ENCODE peak calls at places on chromosomes 5 and 9, in seven cellular contexts. One of them, this sample, is unnamed.

GRCh38 chr5:35159370-35159742 is 70.9 kb downstream of the PRLR start:
- DNase-seq in BJ: no peak
- DNase-seq in retinal pigment epithelial cell: no peak
- DNase-seq in NB4: no peak
- DNase-seq in GM10248: no peak
- DNase-seq in IMR-90: peak; percentile 6
- DNase-seq in prostate gland: peak; percentile 9
- DNase-seq in this sample: no peak

GRCh38 chr9:113139225-113139829 is 11.5 kb upstream of the SLC31A2 start:
- DNase-seq in IMR-90: no peak
- DNase-seq in BJ: no peak
- DNase-seq in GM10248: no peak
- DNase-seq in prostate gland: no peak
- DNase-seq in NB4: no peak
- DNase-seq in retinal pigment epithelial cell: no peak
- DNase-seq in this sample: no peak

GRCh38 chr5:179120951-179121666 is 60.9 kb downstream of the ZNF354C start:
- DNase-seq in IMR-90: no peak
- DNase-seq in BJ: no peak
- DNase-seq in prostate gland: no peak
- DNase-seq in retinal pigment epithelial cell: no peak
- DNase-seq in NB4: no peak
- DNase-seq in GM10248: no peak
- DNase-seq in this sample: peak; percentile 90

GRCh38 chr5:157603333-157604190 is 28.0 kb upstream of the ADAM19 start:
- DNase-seq in GM10248: no peak
- DNase-seq in NB4: peak; percentile 84
- DNase-seq in retinal pigment epithelial cell: peak; percentile 50
- DNase-seq in BJ: peak; percentile 54
- DNase-seq in IMR-90: peak; percentile 93
- DNase-seq in prostate gland: no peak
- DNase-seq in this sample: no peak

GRCh38 chr9:28365736-28366135 is 792.5 kb upstream of the C9orf72 start:
- DNase-seq in NB4: no peak
- DNase-seq in IMR-90: no peak
- DNase-seq in GM10248: no peak
- DNase-seq in BJ: no peak
- DNase-seq in prostate gland: no peak
- DNase-seq in retinal pigment epithelial cell: no peak
- DNase-seq in this sample: no peak

GRCh38 chr9:94909250-94909894 is 182.9 kb downstream of the AOPEP start:
- DNase-seq in BJ: no peak
- DNase-seq in retinal pigment epithelial cell: no peak
- DNase-seq in NB4: no peak
- DNase-seq in prostate gland: no peak
- DNase-seq in IMR-90: no peak
- DNase-seq in GM10248: no peak
- DNase-seq in this sample: no peak

GRCh38 chr5:127930311-127930710 is 153.3 kb upstream of the SLC12A2 start:
- DNase-seq in BJ: no peak
- DNase-seq in GM10248: no peak
- DNase-seq in prostate gland: no peak
- DNase-seq in NB4: no peak
- DNase-seq in retinal pigment epithelial cell: no peak
- DNase-seq in IMR-90: peak; percentile 56
- DNase-seq in this sample: no peak

GRCh38 chr5:140235776-140236558 is 61.0 kb downstream of the CYSTM1 start:
- DNase-seq in GM10248: no peak
- DNase-seq in IMR-90: no peak
- DNase-seq in BJ: no peak
- DNase-seq in retinal pigment epithelial cell: no peak
- DNase-seq in NB4: peak; percentile 79
- DNase-seq in prostate gland: peak; percentile 31
- DNase-seq in this sample: no peak

GRCh38 chr5:17373406-17374110 is 124.5 kb upstream of the TAF11L2 start:
- DNase-seq in prostate gland: no peak
- DNase-seq in retinal pigment epithelial cell: no peak
- DNase-seq in IMR-90: no peak
- DNase-seq in BJ: no peak
- DNase-seq in NB4: no peak
- DNase-seq in GM10248: no peak
- DNase-seq in this sample: no peak

GRCh38 chr9:81489048-81489447 is 200.3 kb downstream of the TLE1 start:
- DNase-seq in IMR-90: peak; percentile 79
- DNase-seq in prostate gland: no peak
- DNase-seq in GM10248: no peak
- DNase-seq in BJ: no peak
- DNase-seq in NB4: no peak
- DNase-seq in retinal pigment epithelial cell: no peak
- DNase-seq in this sample: no peak

DNA sequence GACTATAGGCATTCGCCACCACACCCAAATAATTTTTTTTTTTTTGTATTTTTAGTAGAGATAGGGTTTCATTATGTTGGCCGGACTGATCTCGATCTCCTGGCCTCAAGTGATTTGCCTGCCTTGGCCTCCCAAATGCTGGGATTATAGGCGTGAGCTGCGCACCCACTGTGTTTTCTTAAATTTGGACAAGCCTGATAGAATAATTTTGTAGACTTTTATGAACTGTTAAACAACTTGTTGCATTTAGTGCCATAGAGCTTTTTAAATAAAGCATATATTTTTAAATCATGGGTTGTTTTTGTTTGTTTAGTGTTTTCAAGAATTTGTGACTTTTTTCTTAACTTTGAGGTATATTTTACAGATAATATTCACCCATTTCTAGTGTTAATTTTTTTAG is 4.8 kb downstream of the PHAX start:
- DNase-seq in NB4: no peak
- DNase-seq in GM10248: no peak
- DNase-seq in IMR-90: no peak
- DNase-seq in retinal pigment epithelial cell: no peak
- DNase-seq in prostate gland: no peak
- DNase-seq in BJ: no peak
- DNase-seq in this sample: no peak
- TF ChIP-seq CTCF in NB4: no peak
- TF ChIP-seq CTCF in GM10248: no peak
- TF ChIP-seq CTCF in IMR-90: no peak
- TF ChIP-seq CTCF in retinal pigment epithelial cell: no peak
- TF ChIP-seq CTCF in prostate gland: no peak
- TF ChIP-seq CTCF in BJ: no peak
- TF ChIP-seq CTCF in this sample: no peak

GRCh38 chr9:127721391-127721821 is 5.5 kb downstream of the TTC16 start:
- DNase-seq in BJ: no peak
- DNase-seq in GM10248: no peak
- DNase-seq in NB4: no peak
- DNase-seq in IMR-90: no peak
- DNase-seq in prostate gland: no peak
- DNase-seq in retinal pigment epithelial cell: no peak
- DNase-seq in this sample: no peak
- TF ChIP-seq CTCF in BJ: no peak
- TF ChIP-seq CTCF in GM10248: no peak
- TF ChIP-seq CTCF in NB4: no peak
- TF ChIP-seq CTCF in IMR-90: no peak
- TF ChIP-seq CTCF in prostate gland: no peak
- TF ChIP-seq CTCF in retinal pigment epithelial cell: no peak
- TF ChIP-seq CTCF in this sample: no peak

DNA sequence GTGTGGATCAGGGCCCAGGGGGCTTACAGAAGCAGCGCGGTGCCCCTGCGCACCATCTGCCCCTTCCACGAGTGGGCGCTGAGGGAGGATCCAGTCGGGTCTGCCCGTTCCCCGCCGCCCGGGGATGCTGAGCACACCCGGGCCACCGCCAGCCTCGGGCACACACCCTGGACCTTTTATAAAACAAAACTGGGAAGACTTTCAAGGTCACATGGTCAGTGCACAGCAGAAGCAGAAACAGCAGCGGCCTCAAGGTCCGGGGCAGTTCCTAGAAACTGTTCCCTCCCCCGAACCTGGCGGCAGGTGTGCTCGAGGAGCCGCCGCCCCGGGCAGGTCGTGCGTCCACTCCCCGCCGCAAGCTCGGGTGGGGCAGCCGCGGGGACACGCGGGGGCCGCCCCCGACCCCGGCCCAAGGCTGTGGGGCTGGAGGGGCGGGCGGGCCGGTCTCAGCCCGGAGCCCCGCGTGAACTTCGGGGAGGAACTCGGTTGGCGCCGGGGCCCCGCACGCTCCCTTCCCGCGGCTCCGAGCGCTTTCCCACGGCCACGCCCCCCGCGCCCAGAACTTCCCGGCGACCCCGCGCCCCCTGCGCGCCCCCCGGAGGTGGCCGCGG is 619 bp upstream of the PPP1R26 start:
- DNase-seq in GM10248: no peak
- DNase-seq in NB4: no peak
- DNase-seq in BJ: no peak
- DNase-seq in prostate gland: peak; percentile 62
- DNase-seq in retinal pigment epithelial cell: no peak
- DNase-seq in IMR-90: no peak
- DNase-seq in this sample: no peak
- TF ChIP-seq CTCF in GM10248: no peak
- TF ChIP-seq CTCF in NB4: no peak
- TF ChIP-seq CTCF in BJ: peak; percentile 44
- TF ChIP-seq CTCF in prostate gland: peak; percentile 16
- TF ChIP-seq CTCF in retinal pigment epithelial cell: peak; percentile 13
- TF ChIP-seq CTCF in IMR-90: peak; percentile 6
- TF ChIP-seq CTCF in this sample: peak; percentile 67

GRCh38 chr5:55176176-55176818 is 3.3 kb upstream of the CDC20B start:
- DNase-seq in prostate gland: no peak
- DNase-seq in IMR-90: no peak
- DNase-seq in retinal pigment epithelial cell: no peak
- DNase-seq in NB4: peak; percentile 82
- DNase-seq in BJ: no peak
- DNase-seq in GM10248: no peak
- DNase-seq in this sample: no peak
- TF ChIP-seq CTCF in prostate gland: peak; percentile 58
- TF ChIP-seq CTCF in IMR-90: peak; percentile 7
- TF ChIP-seq CTCF in retinal pigment epithelial cell: peak; percentile 12
- TF ChIP-seq CTCF in NB4: no peak
- TF ChIP-seq CTCF in BJ: peak; percentile 11
- TF ChIP-seq CTCF in GM10248: no peak
- TF ChIP-seq CTCF in this sample: peak; percentile 37

DNA sequence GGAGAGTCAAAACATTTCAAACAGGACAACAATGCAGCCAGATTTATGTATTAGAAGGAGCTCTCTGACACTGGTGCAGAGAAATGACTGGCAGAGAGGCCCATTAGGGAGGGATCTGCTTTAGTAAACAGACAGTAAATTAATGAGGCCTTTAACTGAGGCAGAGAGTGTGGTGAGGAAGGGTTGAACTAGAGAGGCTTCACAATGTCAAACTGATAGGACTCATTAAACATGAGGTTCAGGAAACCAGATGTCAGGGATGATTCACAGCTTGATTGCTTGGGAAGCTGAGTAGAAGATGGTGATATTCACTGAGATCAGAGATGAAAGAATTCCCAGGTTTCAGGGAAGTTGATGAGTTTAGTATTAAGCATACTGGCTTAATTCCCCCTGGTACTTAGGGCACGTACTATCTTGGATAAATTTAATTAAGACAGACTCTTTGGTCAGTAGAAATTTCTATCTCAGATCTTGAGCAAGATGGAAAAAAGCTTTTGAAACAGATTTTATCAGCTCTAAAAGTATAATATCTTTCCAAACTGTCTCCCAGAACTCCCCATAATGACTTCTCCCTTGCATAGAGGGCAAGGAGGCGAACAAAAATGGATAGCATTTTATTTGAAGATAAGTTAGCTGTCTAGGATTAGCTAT is 8.6 kb upstream of the MUSK start:
- DNase-seq in NB4: no peak
- DNase-seq in GM10248: no peak
- DNase-seq in IMR-90: peak; percentile 81
- DNase-seq in prostate gland: no peak
- DNase-seq in BJ: peak; percentile 57
- DNase-seq in retinal pigment epithelial cell: no peak
- DNase-seq in this sample: no peak
- TF ChIP-seq CTCF in NB4: no peak
- TF ChIP-seq CTCF in GM10248: no peak
- TF ChIP-seq CTCF in IMR-90: no peak
- TF ChIP-seq CTCF in prostate gland: no peak
- TF ChIP-seq CTCF in BJ: no peak
- TF ChIP-seq CTCF in retinal pigment epithelial cell: no peak
- TF ChIP-seq CTCF in this sample: no peak

DNA sequence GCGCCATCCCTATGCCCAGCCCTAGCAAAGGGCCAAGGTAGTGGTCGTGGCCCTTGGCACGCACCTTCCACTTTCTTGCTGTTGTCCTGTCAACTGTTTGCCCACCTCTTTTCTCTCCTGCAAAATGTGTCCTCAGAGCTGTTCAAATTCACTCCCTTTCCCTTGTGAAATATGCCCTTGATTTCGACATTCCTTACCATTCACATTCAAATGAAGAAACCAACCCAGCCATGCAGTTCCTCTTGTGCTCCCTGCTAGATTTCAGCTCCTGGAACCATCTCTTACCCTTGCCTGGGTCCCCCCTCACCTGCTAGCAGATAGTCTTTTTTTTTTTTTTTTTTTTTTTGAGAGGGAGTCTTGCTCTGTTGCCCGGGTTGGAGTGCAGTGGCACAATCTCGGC is 19.6 kb upstream of the HRH2 start:
- DNase-seq in BJ: no peak
- DNase-seq in IMR-90: no peak
- DNase-seq in NB4: peak; percentile 90
- DNase-seq in GM10248: no peak
- DNase-seq in retinal pigment epithelial cell: no peak
- DNase-seq in prostate gland: no peak
- DNase-seq in this sample: no peak
- TF ChIP-seq CTCF in BJ: no peak
- TF ChIP-seq CTCF in IMR-90: no peak
- TF ChIP-seq CTCF in NB4: no peak
- TF ChIP-seq CTCF in GM10248: no peak
- TF ChIP-seq CTCF in retinal pigment epithelial cell: no peak
- TF ChIP-seq CTCF in prostate gland: no peak
- TF ChIP-seq CTCF in this sample: no peak

DNA sequence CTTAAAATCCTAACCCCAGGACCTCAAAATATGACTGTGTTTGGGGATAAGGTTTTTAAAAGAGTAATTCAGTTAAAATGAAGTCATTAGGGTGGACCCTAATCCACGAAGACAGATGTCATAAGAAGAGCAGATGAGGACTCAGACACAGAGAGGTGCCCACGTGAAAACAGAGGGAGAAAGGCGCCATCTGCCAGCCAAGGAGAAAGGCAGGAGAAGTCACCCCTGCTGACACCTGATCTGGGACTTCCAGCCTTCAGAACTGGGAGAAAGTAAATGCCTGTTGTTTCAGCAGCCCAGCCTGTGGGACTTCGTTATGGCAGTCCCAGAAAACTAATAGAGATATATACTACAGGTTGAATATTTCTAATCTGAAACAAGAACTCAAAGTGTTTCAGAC is 67.4 kb downstream of the ROR2 start:
- DNase-seq in retinal pigment epithelial cell: no peak
- DNase-seq in IMR-90: no peak
- DNase-seq in NB4: no peak
- DNase-seq in GM10248: no peak
- DNase-seq in prostate gland: no peak
- DNase-seq in BJ: no peak
- DNase-seq in this sample: no peak
- TF ChIP-seq CTCF in retinal pigment epithelial cell: no peak
- TF ChIP-seq CTCF in IMR-90: no peak
- TF ChIP-seq CTCF in NB4: no peak
- TF ChIP-seq CTCF in GM10248: no peak
- TF ChIP-seq CTCF in prostate gland: no peak
- TF ChIP-seq CTCF in BJ: no peak
- TF ChIP-seq CTCF in this sample: no peak